ENCODE peak calls at places on chromosomes 7 and 10, in nine cellular contexts. One of them, this sample, is unnamed.

GRCh38 chr7:149625339-149625946 is 127.8 kb upstream of the ZNF746 start:
- DNase-seq in stomach: peak
- DNase-seq in GM13977: peak
- DNase-seq in HT-29: peak
- DNase-seq in NCI-H146: peak
- DNase-seq in NCI-H1436 treated with DMSO at 0.1 percent for 48 hours: no peak
- DNase-seq in lung: peak
- DNase-seq in GOT3: no peak
- DNase-seq in breast epithelium: peak
- DNase-seq in this sample: peak

GRCh38 chr10:79331709-79332108 is 15.6 kb upstream of the PPIF start:
- DNase-seq in GOT3: no peak
- DNase-seq in lung: no peak
- DNase-seq in HT-29: no peak
- DNase-seq in stomach: no peak
- DNase-seq in GM13977: peak
- DNase-seq in NCI-H146: no peak
- DNase-seq in breast epithelium: no peak
- DNase-seq in NCI-H1436 treated with DMSO at 0.1 percent for 48 hours: no peak
- DNase-seq in this sample: peak

GRCh38 chr7:4828720-4829383 is 33.0 kb downstream of the PAPOLB start:
- DNase-seq in NCI-H1436 treated with DMSO at 0.1 percent for 48 hours: no peak
- DNase-seq in GM13977: no peak
- DNase-seq in breast epithelium: no peak
- DNase-seq in lung: no peak
- DNase-seq in HT-29: no peak
- DNase-seq in GOT3: no peak
- DNase-seq in stomach: no peak
- DNase-seq in NCI-H146: no peak
- DNase-seq in this sample: no peak

GRCh38 chr10:122060250-122060649 is 71.3 kb downstream of the TACC2 start:
- DNase-seq in breast epithelium: no peak
- DNase-seq in HT-29: peak
- DNase-seq in GOT3: no peak
- DNase-seq in NCI-H1436 treated with DMSO at 0.1 percent for 48 hours: no peak
- DNase-seq in NCI-H146: no peak
- DNase-seq in lung: no peak
- DNase-seq in GM13977: no peak
- DNase-seq in stomach: no peak
- DNase-seq in this sample: no peak

GRCh38 chr7:44650772-44651171 is 44.3 kb downstream of the OGDH start:
- DNase-seq in GOT3: no peak
- DNase-seq in NCI-H146: no peak
- DNase-seq in stomach: no peak
- DNase-seq in breast epithelium: no peak
- DNase-seq in NCI-H1436 treated with DMSO at 0.1 percent for 48 hours: no peak
- DNase-seq in HT-29: no peak
- DNase-seq in GM13977: no peak
- DNase-seq in lung: no peak
- DNase-seq in this sample: no peak

GRCh38 chr10:77157248-77158019 is 480.2 kb downstream of the KCNMA1 start:
- DNase-seq in NCI-H1436 treated with DMSO at 0.1 percent for 48 hours: no peak
- DNase-seq in stomach: no peak
- DNase-seq in GM13977: no peak
- DNase-seq in lung: no peak
- DNase-seq in NCI-H146: no peak
- DNase-seq in HT-29: no peak
- DNase-seq in breast epithelium: no peak
- DNase-seq in GOT3: no peak
- DNase-seq in this sample: no peak

GRCh38 chr7:36809064-36809463 is 84.8 kb upstream of the AOAH start:
- DNase-seq in NCI-H1436 treated with DMSO at 0.1 percent for 48 hours: no peak
- DNase-seq in lung: no peak
- DNase-seq in stomach: no peak
- DNase-seq in breast epithelium: no peak
- DNase-seq in GM13977: no peak
- DNase-seq in HT-29: no peak
- DNase-seq in GOT3: no peak
- DNase-seq in NCI-H146: no peak
- DNase-seq in this sample: no peak

GRCh38 chr10:126398924-126399323 is 10.6 kb upstream of the ADAM12 start:
- DNase-seq in breast epithelium: no peak
- DNase-seq in lung: no peak
- DNase-seq in NCI-H146: no peak
- DNase-seq in GOT3: no peak
- DNase-seq in HT-29: no peak
- DNase-seq in NCI-H1436 treated with DMSO at 0.1 percent for 48 hours: no peak
- DNase-seq in stomach: no peak
- DNase-seq in GM13977: no peak
- DNase-seq in this sample: no peak

GRCh38 chr7:82288769-82289535 is 154.6 kb downstream of the CACNA2D1 start:
- DNase-seq in GOT3: no peak
- DNase-seq in GM13977: no peak
- DNase-seq in lung: no peak
- DNase-seq in HT-29: peak
- DNase-seq in breast epithelium: no peak
- DNase-seq in stomach: no peak
- DNase-seq in NCI-H1436 treated with DMSO at 0.1 percent for 48 hours: no peak
- DNase-seq in NCI-H146: peak
- DNase-seq in this sample: no peak

GRCh38 chr10:133226251-133226808 is 3.7 kb upstream of the UTF1 start:
- DNase-seq in GOT3: no peak
- DNase-seq in GM13977: no peak
- DNase-seq in stomach: no peak
- DNase-seq in HT-29: peak
- DNase-seq in NCI-H1436 treated with DMSO at 0.1 percent for 48 hours: no peak
- DNase-seq in lung: no peak
- DNase-seq in breast epithelium: no peak
- DNase-seq in NCI-H146: no peak
- DNase-seq in this sample: no peak

GRCh38 chr7:28815369-28815927 is 142.7 kb downstream of the TRIL start:
- DNase-seq in NCI-H146: no peak
- DNase-seq in GM13977: no peak
- DNase-seq in HT-29: no peak
- DNase-seq in breast epithelium: no peak
- DNase-seq in lung: no peak
- DNase-seq in stomach: no peak
- DNase-seq in GOT3: no peak
- DNase-seq in NCI-H1436 treated with DMSO at 0.1 percent for 48 hours: no peak
- DNase-seq in this sample: no peak

GRCh38 chr10:70348228-70348850 is 34.1 kb downstream of the LRRC20 start:
- DNase-seq in lung: no peak
- DNase-seq in breast epithelium: no peak
- DNase-seq in GOT3: no peak
- DNase-seq in GM13977: no peak
- DNase-seq in HT-29: peak
- DNase-seq in NCI-H1436 treated with DMSO at 0.1 percent for 48 hours: no peak
- DNase-seq in stomach: peak
- DNase-seq in NCI-H146: peak
- DNase-seq in this sample: no peak